ENCODE peak calls at places on chromosomes 13 and 19, in four cellular contexts. I is AG09319; C is CD4-positive, alpha-beta T cell; J is ovary. L is an unnamed sample.

GRCh38 chr19:56105090-56105701 is 15.9 kb downstream of the ZNF787 start:
- DNase-seq in J (peak; percentile 76), C (peak; percentile 41), I (no peak), L (peak; percentile 68)

GRCh38 chr13:30792257-30793000 is 57.1 kb downstream of the ALOX5AP start:
- DNase-seq in J (peak; percentile 80), I (peak; percentile 95), C (no peak), L (no peak)

GRCh38 chr19:49549045-49549444 is 21.2 kb downstream of the RCN3 start:
- DNase-seq in J (no peak), I (no peak), C (no peak), L (no peak)

GRCh38 chr19:1847684-1848398 is 442 bp downstream of the REXO1 start:
- DNase-seq in J (no peak), C (no peak), I (no peak), L (no peak)

GRCh38 chr19:49512970-49513745 is 697 bp downstream of the FCGRT start:
- DNase-seq in I (no peak), J (peak; percentile 79), C (no peak), L (no peak)

GRCh38 chr13:75889427-75889826 is 253.3 kb downstream of the LMO7 start:
- DNase-seq in J (no peak), I (no peak), C (no peak), L (no peak)

GRCh38 chr13:108897955-108898354 is 268.5 kb downstream of the MYO16 start:
- DNase-seq in I (no peak), C (no peak), J (no peak), L (no peak)

GRCh38 chr19:2974342-2974932 is 2.9 kb upstream of the TLE6 start:
- DNase-seq in I (no peak), C (no peak), J (no peak), L (no peak)

GRCh38 chr19:9917322-9917721 is 19.0 kb downstream of the OLFM2 start:
- DNase-seq in J (no peak), C (no peak), I (no peak), L (no peak)

GRCh38 chr13:51801631-51802099 is 2.3 kb downstream of the DHRS12 start:
- DNase-seq in J (peak; percentile 61), C (no peak), I (no peak), L (no peak)

GRCh38 chr13:94825507-94825906 is 113.2 kb upstream of the SOX21 start:
- DNase-seq in J (peak; percentile 53), I (no peak), C (no peak), L (no peak)

GRCh38 chr13:20801704-20802103 is 27.9 kb upstream of the EEF1AKMT1 start:
- DNase-seq in J (no peak), C (no peak), I (no peak), L (no peak)

GRCh38 chr13:98496966-98497365 is 79.9 kb downstream of the STK24 start:
- DNase-seq in J (no peak), I (no peak), C (no peak), L (no peak)

GRCh38 chr13:105925496-105925895 is 610.0 kb downstream of the EFNB2 start:
- DNase-seq in J (no peak), I (no peak), C (no peak), L (no peak)

GRCh38 chr19:4511300-4512054 is 6.8 kb downstream of the PLIN4 start:
- DNase-seq in I (no peak), C (no peak), J (no peak), L (no peak)

GRCh38 chr13:99981115-99982020 is at the start of gene ZIC2:
- DNase-seq in J (no peak), C (no peak), I (no peak), L (no peak)

GRCh38 chr19:48308695-48309586 is 16.4 kb upstream of the EMP3 start:
- DNase-seq in J (no peak), I (no peak), C (no peak), L (no peak)

GRCh38 chr19:31979362-31979761 is 366.0 kb upstream of the ZNF507 start:
- DNase-seq in J (no peak), I (no peak), C (no peak), L (no peak)

GRCh38 chr19:495440-496332 is 600 bp upstream of the MADCAM1 start:
- DNase-seq in I (no peak), J (peak; percentile 39), C (peak; percentile 28), L (no peak)

GRCh38 chr13:94112731-94113130 is 366.8 kb downstream of the DCT start:
- DNase-seq in J (no peak), I (no peak), C (no peak), L (no peak)

GRCh38 chr19:30366282-30366681 is 5.9 kb upstream of the ZNF536 start:
- DNase-seq in I (no peak), C (no peak), J (no peak), L (no peak)

GRCh38 chr13:97246596-97246995 is 24.5 kb downstream of the MBNL2 start:
- DNase-seq in C (no peak), I (no peak), J (no peak), L (no peak)

GRCh38 chr13:47463726-47464125 is 537.3 kb downstream of the SUCLA2 start:
- DNase-seq in C (no peak), J (no peak), I (no peak), L (no peak)

GRCh38 chr19:13262450-13262849 is 112.2 kb downstream of the IER2 start:
- DNase-seq in C (no peak), I (no peak), J (no peak), L (no peak)

GRCh38 chr19:44552324-44552723 is 22.8 kb upstream of the CEACAM20 start:
- DNase-seq in C (no peak), J (no peak), I (no peak), L (peak; percentile 58)

GRCh38 chr19:39415111-39416046 is 2.9 kb downstream of the PLEKHG2 start:
- DNase-seq in J (no peak), C (no peak), I (no peak), L (no peak)
- TF ChIP-seq CTCF in J (no peak), C (no peak), I (no peak), L (no peak)

GRCh38 chr13:43804461-43805070 is 17.8 kb upstream of the ENOX1 start:
- DNase-seq in C (no peak), I (no peak), J (no peak), L (no peak)
- TF ChIP-seq CTCF in C (peak; percentile 69), I (peak; percentile 34), J (peak; percentile 59), L (peak; percentile 75)

DNA sequence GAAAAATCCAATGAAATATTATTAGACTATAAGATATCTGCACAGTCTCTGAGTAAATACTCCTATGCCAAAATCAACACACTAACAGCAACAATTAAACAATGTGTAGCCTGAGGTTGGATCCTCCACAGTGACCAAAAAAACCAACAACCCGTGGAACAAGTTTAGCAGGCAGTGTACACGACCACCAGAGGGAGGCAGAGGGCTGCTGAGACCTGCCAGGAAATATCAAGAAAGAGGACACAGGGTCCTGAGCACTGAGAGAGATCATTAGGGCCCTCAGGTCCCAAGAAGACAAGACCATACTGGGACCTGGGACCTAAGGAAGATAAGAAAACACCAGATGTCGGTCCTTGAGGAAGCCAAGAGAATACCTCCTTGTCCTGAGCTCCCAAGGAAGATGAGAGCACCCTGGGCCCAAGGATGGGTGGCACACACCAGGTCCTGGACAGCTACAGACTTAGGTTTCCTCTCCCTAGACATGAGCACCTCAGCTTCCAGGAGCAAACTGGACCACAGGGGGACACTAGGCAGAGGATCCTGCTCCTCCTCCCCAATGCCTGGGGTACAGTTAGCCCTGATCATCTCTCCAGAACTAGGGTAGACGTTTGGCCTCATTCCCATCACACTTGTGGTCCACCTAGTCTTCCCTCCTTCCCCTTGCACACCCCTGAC is 822 bp upstream of the ZNF274 start:
- DNase-seq in C (peak; percentile 52), J (peak; percentile 25), I (no peak), L (no peak)
- TF ChIP-seq CTCF in C (peak; percentile 52), J (no peak), I (peak; percentile 2), L (peak; percentile 40)

GRCh38 chr13:40770934-40771618 is at the start of gene MRPS31:
- DNase-seq in I (peak; percentile 89), C (peak; percentile 93), J (peak; percentile 92), L (peak; percentile 98)
- TF ChIP-seq CTCF in I (no peak), C (peak; percentile 16), J (no peak), L (no peak)

GRCh38 chr13:49791214-49791752 is 1.2 kb downstream of the KPNA3 start:
- DNase-seq in J (no peak), I (no peak), C (no peak), L (no peak)
- TF ChIP-seq CTCF in J (no peak), I (peak; percentile 6), C (no peak), L (no peak)

L was measured in CD14-positive monocyte.